ENCODE peak calls at places on chromosomes 7 and 10, in eight cellular contexts. N is heart left ventricle, T is stomach, X is A549, S is Peyer's patch, F is transverse colon, R is breast epithelium, D is body of pancreas. A is an unnamed sample.
A peak's percentile ranks its signal among the peaks of the same experiment; 100 is the strongest.

GRCh38 chr10:129785536-129785981 is 178.5 kb downstream of the EBF3 start:
- DNase-seq in N (no peak), T (no peak), X (no peak), S (no peak), F (no peak), R (no peak), D (no peak), A (no peak)

GRCh38 chr7:138875794-138876193 is 77.8 kb upstream of the ATP6V0A4 start:
- DNase-seq in N (no peak), T (no peak), X (no peak), S (peak; percentile 24), F (no peak), R (no peak), D (no peak), A (no peak)

GRCh38 chr7:10412426-10413019 is 561.1 kb upstream of the PHF14 start:
- DNase-seq in N (no peak), T (no peak), X (peak; percentile 41), S (no peak), F (no peak), R (no peak), D (peak; percentile 35), A (no peak)

GRCh38 chr7:121504478-121504877 is 108.4 kb upstream of the FAM3C start:
- DNase-seq in N (no peak), T (no peak), X (peak; percentile 17), S (no peak), F (no peak), R (no peak), D (no peak), A (peak; percentile 49)

GRCh38 chr10:47374611-47375536 is 9.2 kb downstream of the ZNF488 start:
- DNase-seq in N (peak; percentile 18), T (peak; percentile 14), X (no peak), S (no peak), F (no peak), R (no peak), D (no peak), A (no peak)

GRCh38 chr10:119412244-119412750 is 130.2 kb downstream of the RGS10 start:
- DNase-seq in N (peak; percentile 79), T (peak; percentile 74), X (no peak), S (no peak), F (peak; percentile 55), R (peak; percentile 73), D (peak; percentile 48), A (peak; percentile 93)

GRCh38 chr7:471191-471865 is 48.3 kb downstream of the PDGFA start:
- DNase-seq in N (no peak), T (no peak), X (no peak), S (no peak), F (no peak), R (no peak), D (no peak), A (no peak)

GRCh38 chr10:89426230-89426868 is 12.0 kb downstream of the IFIT5 start:
- DNase-seq in N (no peak), T (no peak), X (peak; percentile 57), S (no peak), F (no peak), R (no peak), D (peak; percentile 39), A (no peak)

GRCh38 chr7:154759989-154760388 is 242.9 kb downstream of the PAXIP1 start:
- DNase-seq in N (no peak), T (no peak), X (no peak), S (no peak), F (no peak), R (no peak), D (no peak), A (no peak)

GRCh38 chr7:63900394-63901203 is 98.0 kb upstream of the ZNF722 start:
- DNase-seq in N (peak; percentile 85), T (peak; percentile 56), X (peak; percentile 38), S (peak; percentile 88), F (peak; percentile 67), R (peak; percentile 86), D (peak; percentile 97), A (no peak)

GRCh38 chr10:93294004-93294403 is 188.1 kb downstream of the MYOF start:
- DNase-seq in N (no peak), T (no peak), X (peak; percentile 47), S (no peak), F (no peak), R (no peak), D (no peak), A (no peak)

GRCh38 chr7:87735360-87735759 is 107.2 kb downstream of the RUNDC3B start:
- DNase-seq in N (no peak), T (no peak), X (no peak), S (no peak), F (no peak), R (no peak), D (no peak), A (no peak)

GRCh38 chr10:3780766-3781457 is 4.1 kb downstream of the KLF6 start:
- DNase-seq in N (no peak), T (no peak), X (no peak), S (no peak), F (no peak), R (no peak), D (peak; percentile 54), A (no peak)

GRCh38 chr10:128062837-128063563 is 63.2 kb downstream of the MKI67 start:
- DNase-seq in N (peak; percentile 51), T (no peak), X (no peak), S (peak; percentile 78), F (peak; percentile 58), R (no peak), D (no peak), A (no peak)

GRCh38 chr7:36283711-36284130 is 105.9 kb upstream of the ANLN start:
- DNase-seq in N (peak; percentile 69), T (peak; percentile 43), X (no peak), S (peak; percentile 82), F (peak; percentile 48), R (no peak), D (peak; percentile 29), A (peak; percentile 58)

GRCh38 chr10:46097576-46098317 is 51.7 kb upstream of the MSMB start:
- DNase-seq in N (no peak), T (no peak), X (no peak), S (no peak), F (no peak), R (no peak), D (no peak), A (no peak)

GRCh38 chr10:110641256-110641655 is 2.9 kb upstream of the RBM20 start:
- DNase-seq in N (peak; percentile 63), T (no peak), X (peak; percentile 91), S (no peak), F (peak; percentile 20), R (no peak), D (no peak), A (no peak)

GRCh38 chr7:138979226-138979979 is 1.8 kb downstream of the KIAA1549 start:
- DNase-seq in N (no peak), T (no peak), X (peak; percentile 43), S (no peak), F (no peak), R (no peak), D (peak; percentile 75), A (peak; percentile 77)

GRCh38 chr10:44016101-44016500 is 367.4 kb upstream of the ZNF32 start:
- DNase-seq in N (no peak), T (no peak), X (no peak), S (no peak), F (no peak), R (no peak), D (no peak), A (no peak)

GRCh38 chr10:44020322-44021111 is 364.4 kb downstream of the CXCL12 start:
- DNase-seq in N (no peak), T (peak; percentile 40), X (no peak), S (no peak), F (peak; percentile 28), R (no peak), D (peak; percentile 84), A (no peak)

GRCh38 chr10:44016589-44017482 is 368.1 kb downstream of the CXCL12 start:
- DNase-seq in N (no peak), T (no peak), X (no peak), S (no peak), F (no peak), R (no peak), D (no peak), A (no peak)

GRCh38 chr10:44014644-44015250 is 366.1 kb upstream of the ZNF32 start:
- DNase-seq in N (no peak), T (no peak), X (no peak), S (no peak), F (no peak), R (no peak), D (no peak), A (no peak)

GRCh38 chr10:44017483-44018145 is 367.3 kb downstream of the CXCL12 start:
- DNase-seq in N (no peak), T (no peak), X (no peak), S (no peak), F (no peak), R (no peak), D (no peak), A (no peak)
- TF ChIP-seq POLR2A in N (no peak), T (no peak), X (no peak), S (no peak), F (no peak), R (no peak), D (no peak), A (no peak)

DNA sequence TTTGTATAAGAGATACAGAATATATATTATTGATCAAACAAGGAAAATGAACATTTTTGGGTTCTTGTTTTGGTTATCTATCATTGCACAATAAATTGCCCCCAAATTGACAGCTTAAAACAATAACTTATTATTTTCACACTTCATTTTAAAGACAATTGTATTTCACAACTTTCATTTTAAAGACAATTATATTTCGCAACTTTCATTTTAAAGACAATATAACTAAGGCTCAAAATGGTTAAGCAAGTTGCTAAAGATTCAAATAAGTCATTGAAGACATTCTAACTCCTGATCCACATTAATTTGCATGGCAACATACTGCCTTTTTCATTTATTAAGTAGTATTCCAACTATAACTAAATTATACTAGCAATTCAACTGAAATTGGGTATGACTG is 10.0 kb upstream of the STEAP2 start:
- DNase-seq in N (no peak), T (no peak), X (no peak), S (no peak), F (no peak), R (no peak), D (no peak), A (no peak)
- TF ChIP-seq CTCF in N (no peak), T (no peak), X (no peak), S (no peak), F (no peak), R (no peak), D (no peak), A (no peak)

DNA sequence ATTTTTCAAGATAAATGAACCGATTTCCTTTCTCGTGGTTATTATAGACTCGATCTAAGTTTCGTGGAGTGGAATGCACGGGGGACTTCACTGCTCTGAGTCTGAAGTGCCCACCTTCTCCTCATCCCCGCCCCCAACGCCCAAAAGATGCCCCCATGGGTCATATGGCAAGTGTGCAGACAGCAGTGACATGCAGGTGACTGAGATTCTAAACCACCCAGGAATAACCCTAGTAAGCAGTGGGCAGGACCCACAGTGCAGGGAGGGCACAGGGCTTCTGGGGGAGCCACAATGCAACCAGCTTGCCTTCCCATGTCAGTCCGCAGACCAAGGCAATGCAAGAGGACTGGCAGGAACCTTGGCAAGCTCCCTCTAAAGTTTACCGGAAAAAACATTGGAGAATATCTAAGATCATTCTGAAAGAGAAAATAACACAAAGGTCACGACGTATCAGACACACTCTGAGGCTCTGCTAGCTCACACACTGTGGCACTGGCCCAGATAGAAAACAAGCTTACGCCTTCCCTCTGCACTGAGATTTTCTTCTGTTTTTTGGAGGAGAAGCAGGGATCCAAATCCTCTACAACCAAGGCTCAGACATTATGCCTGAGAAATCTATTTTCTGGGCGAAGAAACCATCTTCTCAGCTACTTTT is 239.6 kb downstream of the MAD1L1 start:
- DNase-seq in N (no peak), T (no peak), X (no peak), S (no peak), F (no peak), R (no peak), D (no peak), A (no peak)
- H3K4me3 ChIP-seq in N (no peak overlapping the region), T (no peak overlapping the region), X (no peak overlapping the region), S (no peak overlapping the region), F (no peak overlapping the region), R (no peak overlapping the region), D (no peak overlapping the region), A (no peak overlapping the region)

GRCh38 chr10:16891375-16892313 is 74.4 kb upstream of the RSU1 start:
- DNase-seq in N (peak; percentile 71), T (peak; percentile 29), X (peak; percentile 51), S (peak; percentile 54), F (peak; percentile 47), R (no peak), D (peak; percentile 61), A (peak; percentile 92)
- TF ChIP-seq POLR2A in N (no peak), T (no peak), X (no peak), S (peak; percentile 22), F (no peak), R (no peak), D (peak; percentile 91), A (no peak)

A was measured in lower leg skin.